ENCODE peak calls at places on chromosome 15, in seven cellular contexts. R, M, Q, C, W, Z and U are unnamed samples.

GRCh38 chr15:77437264-77437663 is 16.6 kb downstream of the HMG20A start:
- ATAC-seq in Z (no peak), W (no peak), C (no peak), M (no peak), Q (no peak), R (no peak), U (no peak)

GRCh38 chr15:24924621-24925020 is 30.2 kb upstream of the SNRPN start:
- ATAC-seq in Q (peak; percentile 23), C (no peak), R (no peak), M (no peak), Z (no peak), W (no peak), U (no peak)

GRCh38 chr15:57353317-57353804 is 22.9 kb upstream of the CGNL1 start:
- ATAC-seq in C (no peak), M (no peak), Z (no peak), R (no peak), Q (peak; percentile 34), W (no peak), U (no peak)

GRCh38 chr15:58369261-58369699 is 62.5 kb upstream of the LIPC start:
- ATAC-seq in Q (peak; percentile 76), C (peak; percentile 19), Z (no peak), W (peak; percentile 95), R (no peak), M (peak; percentile 55), U (no peak)

GRCh38 chr15:61879219-61879618 is 181.0 kb downstream of the VPS13C start:
- ATAC-seq in C (no peak), Z (no peak), M (no peak), Q (no peak), R (no peak), W (no peak), U (no peak)

GRCh38 chr15:25192651-25193050 is 237.9 kb downstream of the SNRPN start:
- ATAC-seq in C (no peak), W (no peak), Z (no peak), M (no peak), Q (no peak), R (no peak), U (no peak)

GRCh38 chr15:83365370-83365938 is 81.0 kb upstream of the BNC1 start:
- ATAC-seq in Z (peak; percentile 94), C (peak; percentile 75), R (peak; percentile 86), M (peak; percentile 12), W (peak; percentile 83), Q (no peak), U (peak; percentile 82)

GRCh38 chr15:98689431-98689861 is 41.1 kb downstream of the IGF1R start:
- ATAC-seq in C (no peak), M (peak; percentile 41), Q (no peak), Z (peak; percentile 52), R (no peak), W (peak; percentile 43), U (peak; percentile 54)

GRCh38 chr15:74215958-74216357 is 13.4 kb upstream of the STRA6 start:
- ATAC-seq in M (no peak), W (no peak), Z (no peak), R (no peak), C (no peak), Q (no peak), U (no peak)

GRCh38 chr15:36468746-36469145 is 110.7 kb upstream of the CDIN1 start:
- ATAC-seq in C (no peak), Z (no peak), R (no peak), M (no peak), W (peak; percentile 92), Q (no peak), U (peak; percentile 85)

GRCh38 chr15:62742409-62743171 is 300.0 kb upstream of the TPM1 start:
- ATAC-seq in Z (peak; percentile 72), Q (peak; percentile 83), C (peak; percentile 75), R (peak; percentile 89), M (peak; percentile 81), W (peak; percentile 81), U (peak; percentile 92)

GRCh38 chr15:56950979-56951378 is 32.5 kb downstream of the TCF12 start:
- ATAC-seq in R (no peak), W (no peak), C (no peak), Z (no peak), Q (no peak), M (no peak), U (no peak)

GRCh38 chr15:60667190-60667868 is 188.4 kb upstream of the ICE2 start:
- ATAC-seq in R (no peak), Q (no peak), C (no peak), W (no peak), Z (no peak), M (no peak), U (no peak)

GRCh38 chr15:37900286-37901221 is 33.9 kb upstream of the TMCO5A start:
- ATAC-seq in W (peak; percentile 93), R (no peak), Q (no peak), Z (no peak), C (peak; percentile 71), M (no peak), U (no peak)

GRCh38 chr15:78808550-78808949 is 2.7 kb downstream of the ADAMTS7 start:
- ATAC-seq in W (no peak), Z (peak; percentile 20), Q (peak; percentile 36), M (no peak), R (no peak), C (no peak), U (no peak)

GRCh38 chr15:71680079-71680461 is 130.3 kb upstream of the NR2E3 start:
- ATAC-seq in Z (no peak), C (no peak), R (no peak), Q (no peak), W (no peak), M (no peak), U (no peak)

GRCh38 chr15:52912172-52912571 is 122.0 kb upstream of the ONECUT1 start:
- ATAC-seq in Q (no peak), C (no peak), Z (no peak), M (no peak), R (no peak), W (no peak), U (no peak)

GRCh38 chr15:31051646-31052045 is 49.9 kb downstream of the TRPM1 start:
- ATAC-seq in W (no peak), Q (no peak), C (no peak), M (no peak), R (no peak), Z (no peak), U (no peak)

GRCh38 chr15:91716536-91716935 is 137.0 kb upstream of the SLCO3A1 start:
- ATAC-seq in M (no peak), R (no peak), Z (no peak), W (no peak), Q (no peak), C (no peak), U (no peak)

GRCh38 chr15:85623648-85624047 is 171.1 kb downstream of the KLHL25 start:
- ATAC-seq in Q (no peak), M (no peak), Z (no peak), C (no peak), W (no peak), R (peak; percentile 39), U (no peak)

GRCh38 chr15:74209997-74210573 is 7.5 kb upstream of the STRA6 start:
- ATAC-seq in C (no peak), Q (no peak), W (no peak), R (peak; percentile 54), Z (no peak), M (peak; percentile 88), U (no peak)

DNA sequence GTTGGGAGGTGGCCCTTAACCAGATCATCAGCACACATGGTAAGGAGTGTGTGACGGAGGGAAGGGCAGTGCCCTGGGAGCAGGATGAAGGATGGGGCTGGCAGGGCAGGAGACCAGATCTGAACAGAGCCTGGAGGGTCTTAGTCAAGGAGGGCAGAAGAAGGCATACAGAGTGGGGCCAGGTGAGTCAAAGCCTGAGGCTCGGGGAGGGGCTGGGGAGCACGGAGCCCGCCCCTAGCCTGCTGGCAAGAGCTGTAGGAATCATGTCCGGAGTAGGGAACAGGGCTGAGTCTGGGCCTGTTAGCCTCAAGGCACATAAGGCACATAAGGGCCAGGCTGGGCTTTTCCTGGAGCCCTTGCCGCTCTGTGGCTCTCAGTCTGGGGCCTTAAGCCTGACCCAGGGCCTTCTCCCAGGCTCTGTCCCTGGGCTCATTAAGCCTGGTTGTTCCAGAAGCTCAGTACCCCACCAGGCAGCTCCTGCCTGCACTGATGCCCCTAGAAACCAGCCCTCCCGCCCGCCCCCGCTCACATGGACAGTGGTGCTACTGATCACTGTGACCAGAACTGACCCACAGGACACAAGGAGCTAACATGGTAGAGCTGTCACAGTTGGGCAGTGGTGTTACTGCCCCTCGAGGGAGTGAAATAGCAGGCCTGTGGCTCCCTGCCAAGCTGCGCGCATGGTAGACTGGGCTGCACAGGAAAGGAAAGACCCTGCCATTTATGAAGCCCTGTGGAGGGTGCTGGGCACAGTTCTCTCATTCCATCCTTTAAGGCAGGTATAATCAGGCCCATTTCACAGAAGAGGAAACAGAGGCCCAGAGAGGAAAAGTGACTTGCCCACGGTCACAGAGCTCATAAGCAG is 14.6 kb downstream of the ISG20 start:
- ATAC-seq in R (no peak), M (no peak), C (no peak), Z (no peak), Q (no peak), W (no peak), U (no peak)
- TF ChIP-seq POLR2A in R (no peak), M (no peak), C (no peak), Z (no peak), Q (no peak), W (no peak), U (no peak)

GRCh38 chr15:68820589-68821189 is at the start of gene ANP32A:
- ATAC-seq in Q (peak; percentile 80), R (peak; percentile 92), C (peak; percentile 72), Z (peak; percentile 75), M (peak; percentile 79), W (peak; percentile 79), U (peak; percentile 93)
- TF ChIP-seq POLR2A in Q (peak; percentile 77), R (no peak), C (peak; percentile 36), Z (peak; percentile 66), M (peak; percentile 49), W (no peak), U (no peak)

DNA sequence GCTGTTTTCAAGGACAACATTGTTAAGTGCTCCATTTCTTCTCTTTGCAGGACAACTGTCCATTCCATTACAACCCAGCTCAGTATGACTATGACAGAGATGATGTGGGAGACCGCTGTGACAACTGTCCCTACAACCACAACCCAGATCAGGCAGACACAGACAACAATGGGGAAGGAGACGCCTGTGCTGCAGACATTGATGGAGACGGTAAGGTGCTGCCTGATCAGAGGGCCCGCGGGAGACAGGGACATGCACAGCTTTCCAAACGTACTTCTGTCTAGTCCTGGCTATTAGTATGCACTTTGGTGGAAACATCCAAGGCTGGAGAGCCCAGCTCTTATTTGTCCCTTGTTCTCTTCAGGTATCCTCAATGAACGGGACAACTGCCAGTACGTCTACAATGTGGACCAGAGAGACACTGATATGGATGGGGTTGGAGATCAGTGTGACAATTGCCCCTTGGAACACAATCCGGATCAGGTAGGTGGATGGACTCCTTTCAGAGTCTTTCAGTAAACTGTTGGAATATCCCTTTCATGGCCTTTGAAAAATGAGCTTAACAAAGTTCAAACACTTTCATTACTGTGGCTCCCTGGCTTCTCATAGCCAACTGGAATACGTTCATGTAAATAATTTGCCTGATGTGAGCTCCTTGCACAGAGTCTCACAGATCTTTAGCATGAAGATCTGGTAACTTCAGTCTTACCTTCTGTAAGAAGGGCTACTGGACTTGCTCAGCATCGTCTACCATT is 10.4 kb downstream of the THBS1 start:
- ATAC-seq in W (no peak), C (no peak), Q (no peak), M (no peak), R (no peak), Z (no peak), U (no peak)
- TF ChIP-seq POLR2A in W (peak; percentile 71), C (no peak), Q (no peak), M (no peak), R (no peak), Z (no peak), U (no peak)

DNA sequence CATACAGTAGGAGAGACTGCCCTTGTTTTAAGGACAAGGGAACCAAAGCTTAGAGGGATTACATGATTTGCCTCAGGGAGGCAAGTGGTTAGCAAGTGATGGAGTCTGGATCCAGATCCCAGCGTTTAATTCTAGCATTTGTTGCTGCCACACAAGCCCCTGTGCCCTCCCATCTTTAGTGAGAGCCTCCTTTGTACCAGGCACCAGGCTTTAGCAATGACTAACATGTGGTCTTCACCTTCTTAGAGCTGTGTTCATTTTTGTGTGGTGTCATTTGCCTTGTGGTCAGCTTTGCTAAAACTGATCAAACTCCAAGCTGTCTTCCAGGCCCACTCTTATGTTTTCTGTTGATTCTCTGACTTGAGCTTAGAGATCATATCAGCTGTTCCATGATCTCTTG is 290.5 kb downstream of the RPLP1 start:
- ATAC-seq in Q (no peak), M (no peak), W (no peak), C (no peak), Z (no peak), R (no peak), U (no peak)
- TF ChIP-seq POLR2A in Q (no peak), M (no peak), W (no peak), C (no peak), Z (no peak), R (no peak), U (no peak)